ENCODE peak calls at places on chromosomes 5 and 9, in eight cellular contexts. K is thyroid gland; R is aorta; A is SJSA1; U is caudate nucleus; B is natural killer cell treated with Interleukin-12 subunit alpha and Interleukin-12 subunit beta and Interleukin-15 and Interleukin-18, amount 100 ng/mL, for 72 hours; D is EL; Z is DMS 273 treated with DMSO at 0.1 percent for 48 hours. W is an unnamed sample.

GRCh38 chr5:74257645-74258328 is 382.7 kb downstream of the ENC1 start:
- DNase-seq in K (peak), R (peak), A (no peak), U (no peak), B (no peak), D (peak), Z (no peak), W (peak)

GRCh38 chr9:114207034-114207815 is 51.9 kb downstream of the COL27A1 start:
- DNase-seq in K (no peak), R (peak), A (peak), U (peak), B (no peak), D (peak), Z (no peak), W (peak)

GRCh38 chr9:27712826-27713225 is 139.5 kb upstream of the C9orf72 start:
- DNase-seq in K (no peak), R (no peak), A (no peak), U (no peak), B (no peak), D (no peak), Z (no peak), W (no peak)

GRCh38 chr5:96528262-96528661 is 95.2 kb upstream of the PCSK1 start:
- DNase-seq in K (no peak), R (no peak), A (no peak), U (no peak), B (no peak), D (no peak), Z (no peak), W (no peak)

GRCh38 chr5:38013107-38013506 is 173.3 kb upstream of the GDNF start:
- DNase-seq in K (no peak), R (no peak), A (no peak), U (no peak), B (no peak), D (no peak), Z (no peak), W (no peak)

GRCh38 chr9:128568470-128569083 is 16.2 kb downstream of the SPTAN1 start:
- DNase-seq in K (no peak), R (no peak), A (no peak), U (no peak), B (no peak), D (no peak), Z (no peak), W (no peak)

GRCh38 chr5:173663810-173664526 is 47.5 kb upstream of the BOD1 start:
- DNase-seq in K (no peak), R (no peak), A (no peak), U (peak), B (no peak), D (no peak), Z (no peak), W (peak)

GRCh38 chr9:4143951-4144717 is 155.7 kb downstream of the GLIS3 start:
- DNase-seq in K (no peak), R (no peak), A (no peak), U (no peak), B (no peak), D (peak), Z (no peak), W (peak)

GRCh38 chr5:38831909-38832308 is 13.9 kb upstream of the OSMR start:
- DNase-seq in K (no peak), R (no peak), A (peak), U (no peak), B (no peak), D (peak), Z (no peak), W (peak)

GRCh38 chr5:59789197-59789596 is 104.3 kb downstream of the PDE4D start:
- DNase-seq in K (no peak), R (no peak), A (no peak), U (no peak), B (no peak), D (no peak), Z (no peak), W (peak)

GRCh38 chr5:140402258-140403074 is 833 bp downstream of the ANKHD1 start:
- DNase-seq in K (peak), R (peak), A (peak), U (peak), B (peak), D (peak), Z (no peak), W (peak)

GRCh38 chr5:151221574-151221973 is 2.3 kb downstream of the CCDC69 start:
- DNase-seq in K (no peak), R (no peak), A (no peak), U (no peak), B (no peak), D (peak), Z (no peak), W (peak)

GRCh38 chr5:150960791-150961396 is 56.1 kb upstream of the ZNF300 start:
- DNase-seq in K (no peak), R (no peak), A (no peak), U (no peak), B (no peak), D (no peak), Z (no peak), W (no peak)

GRCh38 chr9:89698606-89699005 is 93.8 kb downstream of the GADD45G start:
- DNase-seq in K (no peak), R (no peak), A (no peak), U (no peak), B (no peak), D (no peak), Z (no peak), W (no peak)

GRCh38 chr9:4301302-4301701 is 1.4 kb upstream of the GLIS3 start:
- DNase-seq in K (no peak), R (no peak), A (peak), U (no peak), B (no peak), D (peak), Z (no peak), W (peak)

GRCh38 chr9:121914017-121914595 is 179.0 kb downstream of the TTLL11 start:
- DNase-seq in K (no peak), R (no peak), A (no peak), U (no peak), B (no peak), D (no peak), Z (no peak), W (no peak)

W was measured in EH.